ENCODE peak calls at places on chromosomes 3 and 15, in seven cellular contexts. D is hepatocyte, G is bronchial epithelial cell, K is suprapubic skin, L is tibial artery, O is GM06990, I is cardiac muscle cell. A is an unnamed sample. For H3K36me3, the result is how much of the 10 kb centered on the place peaks cover.

GRCh38 chr15:59018833-59019232 is 31.4 kb downstream of the RNF111 start:
- DNase-seq in D (no peak), G (no peak), K (no peak), L (no peak), O (no peak), I (no peak), A (no peak)

GRCh38 chr3:13461169-13462124 is 18.7 kb upstream of the HDAC11 start:
- DNase-seq in D (peak), G (peak), K (no peak), L (no peak), O (peak), I (peak), A (no peak)

GRCh38 chr3:106245400-106245799 is 376.6 kb upstream of the CBLB start:
- DNase-seq in D (no peak), G (no peak), K (no peak), L (no peak), O (no peak), I (no peak), A (no peak)

GRCh38 chr3:149003653-149004305 is 12.4 kb downstream of the GYG1 start:
- DNase-seq in D (no peak), G (peak), K (no peak), L (no peak), O (peak), I (no peak), A (no peak)

GRCh38 chr3:123104550-123104949 is 37.7 kb downstream of the PDIA5 start:
- DNase-seq in D (peak), G (peak), K (no peak), L (no peak), O (no peak), I (peak), A (peak)

GRCh38 chr3:195542691-195543641 is at the start of gene PPP1R2:
- DNase-seq in D (peak), G (peak), K (peak), L (peak), O (peak), I (peak), A (peak)

GRCh38 chr15:67068724-67069400 is 3.5 kb downstream of the SMAD3 start:
- DNase-seq in D (no peak), G (no peak), K (no peak), L (no peak), O (no peak), I (peak), A (no peak)

GRCh38 chr3:157159037-157159761 is 748 bp downstream of the CCNL1 start:
- DNase-seq in D (peak), G (peak), K (peak), L (peak), O (peak), I (peak), A (no peak)

GRCh38 chr15:30985081-30985531 is 6.3 kb downstream of the MTMR10 start:
- DNase-seq in D (no peak), G (peak), K (no peak), L (peak), O (no peak), I (peak), A (no peak)

GRCh38 chr3:134066539-134067310 is 37.0 kb upstream of the SLCO2A1 start:
- DNase-seq in D (peak), G (no peak), K (peak), L (no peak), O (no peak), I (peak), A (no peak)

GRCh38 chr3:21330293-21330692 is 420.7 kb downstream of the ZNF385D start:
- DNase-seq in D (no peak), G (peak), K (no peak), L (no peak), O (no peak), I (peak), A (no peak)

GRCh38 chr3:197335428-197336132 is 37.2 kb upstream of the DLG1 start:
- DNase-seq in D (no peak), G (no peak), K (no peak), L (no peak), O (no peak), I (peak), A (no peak)

GRCh38 chr15:38549222-38549621 is 15.4 kb downstream of the RASGRP1 start:
- DNase-seq in D (no peak), G (peak), K (no peak), L (no peak), O (no peak), I (peak), A (no peak)

GRCh38 chr15:84009616-84010015 is 226.0 kb upstream of the GOLGA6L4 start:
- DNase-seq in D (no peak), G (no peak), K (no peak), L (peak), O (no peak), I (no peak), A (no peak)

GRCh38 chr15:95304116-95304873 is 1026.2 kb upstream of the NR2F2 start:
- DNase-seq in D (peak), G (no peak), K (no peak), L (peak), O (no peak), I (peak), A (no peak)

GRCh38 chr3:66473181-66473580 is 27.6 kb downstream of the LRIG1 start:
- DNase-seq in D (no peak), G (no peak), K (no peak), L (no peak), O (no peak), I (peak), A (no peak)

GRCh38 chr15:38252481-38253311 is at the start of gene SPRED1:
- DNase-seq in D (peak), G (no peak), K (peak), L (peak), O (peak), I (peak), A (no peak)

GRCh38 chr3:114299421-114299820 is 5.6 kb downstream of the TIGIT start:
- DNase-seq in D (peak), G (peak), K (no peak), L (no peak), O (no peak), I (peak), A (no peak)

GRCh38 chr15:94236638-94237037 is 5.3 kb downstream of the MCTP2 start:
- DNase-seq in D (no peak), G (peak), K (no peak), L (no peak), O (no peak), I (no peak), A (no peak)

GRCh38 chr3:32392530-32393302 is 1.1 kb downstream of the CMTM7 start:
- DNase-seq in D (peak), G (peak), K (peak), L (peak), O (no peak), I (peak), A (no peak)

GRCh38 chr15:80611543-80612080 is 83.5 kb upstream of the ABHD17C start:
- DNase-seq in D (no peak), G (no peak), K (no peak), L (no peak), O (no peak), I (no peak), A (no peak)

GRCh38 chr15:49558924-49559323 is 61.7 kb downstream of the FAM227B start:
- DNase-seq in D (no peak), G (peak), K (no peak), L (no peak), O (no peak), I (peak), A (no peak)

GRCh38 chr3:53939081-53939582 is 47.5 kb upstream of the SELENOK start:
- DNase-seq in D (no peak), G (no peak), K (no peak), L (no peak), O (no peak), I (no peak), A (no peak)

GRCh38 chr3:15797600-15798303 is at the start of gene ANKRD28:
- DNase-seq in D (peak), G (peak), K (no peak), L (no peak), O (no peak), I (peak), A (peak)

GRCh38 chr3:77906102-77906709 is 866.3 kb downstream of the ROBO2 start:
- DNase-seq in D (no peak), G (peak), K (no peak), L (no peak), O (no peak), I (no peak), A (no peak)

GRCh38 chr3:155664922-155665695 is 79.8 kb downstream of the PLCH1 start:
- DNase-seq in D (peak), G (peak), K (peak), L (peak), O (no peak), I (peak), A (peak)

GRCh38 chr3:54917862-54918261 is 10.0 kb downstream of the LRTM1 start:
- DNase-seq in D (no peak), G (no peak), K (no peak), L (no peak), O (no peak), I (no peak), A (no peak)

GRCh38 chr3:27976933-27977332 is 254.8 kb upstream of the EOMES start:
- DNase-seq in D (no peak), G (peak), K (no peak), L (peak), O (no peak), I (peak), A (no peak)

GRCh38 chr3:82802501-82802900 is 1041.1 kb upstream of the GBE1 start:
- DNase-seq in D (no peak), G (peak), K (no peak), L (no peak), O (no peak), I (no peak), A (no peak)

GRCh38 chr15:56869573-56869972 is 48.9 kb upstream of the TCF12 start:
- DNase-seq in D (peak), G (peak), K (no peak), L (peak), O (no peak), I (peak), A (no peak)

GRCh38 chr3:128309026-128309425 is 155.7 kb downstream of the EEFSEC start:
- DNase-seq in D (no peak), G (no peak), K (no peak), L (no peak), O (no peak), I (no peak), A (no peak)

GRCh38 chr3:114686624-114687023 is 392.8 kb downstream of the TIGIT start:
- DNase-seq in D (no peak), G (no peak), K (no peak), L (no peak), O (no peak), I (peak), A (no peak)

GRCh38 chr15:39874890-39875549 is 45.0 kb downstream of the GPR176 start:
- DNase-seq in D (peak), G (peak), K (no peak), L (no peak), O (peak), I (peak), A (no peak)

DNA sequence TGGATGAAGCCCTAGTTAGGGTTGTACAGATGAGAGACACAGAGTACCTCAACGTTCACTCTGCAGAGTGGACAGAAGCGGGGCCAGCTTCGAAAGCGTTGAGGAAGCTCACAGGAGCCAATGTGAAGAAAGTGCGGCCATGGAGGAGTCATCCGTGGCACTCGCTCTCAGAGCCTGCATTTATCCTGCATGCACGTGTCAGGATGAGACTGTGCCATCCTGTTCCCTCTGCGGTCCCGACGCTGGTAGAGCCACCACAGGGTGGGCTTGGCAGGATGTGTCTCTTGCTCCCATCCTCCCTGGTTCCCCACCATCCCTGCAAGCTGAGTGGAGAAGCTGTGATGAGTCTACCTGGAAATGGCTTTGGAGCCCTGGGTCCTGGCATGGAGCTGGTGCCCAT is 39.3 kb downstream of the KLHL25 start:
- DNase-seq in D (no peak), G (no peak), K (peak), L (no peak), O (no peak), I (no peak), A (no peak)
- H3K36me3 ChIP-seq in D (under half), G (under half), K (under half), L (under half), O (under half), I (under half), A (under half)

DNA sequence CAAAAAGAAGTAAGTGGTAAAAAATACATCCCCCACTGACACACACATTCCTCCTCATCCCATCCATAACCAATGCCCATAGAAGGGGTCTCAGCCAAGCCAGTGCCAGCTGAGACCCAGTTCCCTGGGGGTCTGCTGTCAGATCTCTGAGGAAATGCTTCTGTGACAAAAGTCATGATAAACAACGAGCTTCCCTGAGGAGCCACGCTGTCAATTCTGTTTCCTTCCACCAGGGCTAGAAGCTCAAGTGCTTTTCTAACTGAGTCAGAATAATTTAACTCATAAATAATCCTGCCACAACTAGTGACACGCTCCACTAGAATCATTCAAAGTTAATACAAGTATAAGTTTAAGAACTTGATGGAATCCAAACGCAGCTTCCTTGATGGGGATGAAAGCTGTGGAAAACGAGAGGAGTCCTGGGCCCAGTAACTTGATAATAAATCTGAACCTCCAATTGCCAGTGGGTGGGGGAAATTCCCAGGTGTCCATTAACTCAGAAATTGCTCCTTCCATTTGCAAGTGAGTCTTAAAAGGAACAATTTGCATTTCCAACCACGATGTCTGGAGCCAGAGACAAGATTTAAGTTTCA is 348.7 kb upstream of the LMCD1 start:
- DNase-seq in D (no peak), G (no peak), K (no peak), L (no peak), O (no peak), I (no peak), A (no peak)
- TF ChIP-seq CTCF in D (no peak), G (no peak), K (no peak), L (no peak), O (no peak), I (no peak), A (no peak)

DNA sequence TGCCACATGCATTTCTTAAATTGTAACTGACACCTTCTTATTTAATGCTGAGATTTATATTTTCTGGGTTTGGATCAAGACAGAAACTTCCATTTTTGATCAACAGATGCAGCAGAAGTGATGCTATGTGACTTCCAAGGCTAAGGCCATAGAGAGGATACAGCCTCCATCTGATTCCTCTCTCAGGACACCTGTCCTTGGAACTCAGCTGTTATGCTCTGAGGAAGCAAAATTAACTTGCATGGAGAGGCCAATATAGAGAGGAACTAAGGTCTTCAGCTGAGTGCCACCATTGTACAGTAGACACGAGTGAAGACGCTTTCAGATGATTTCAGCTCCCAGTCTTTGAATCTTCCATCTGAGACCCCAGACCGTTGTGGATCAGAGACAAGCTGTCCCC is 296.9 kb upstream of the TBL1XR1 start:
- DNase-seq in D (no peak), G (no peak), K (no peak), L (no peak), O (no peak), I (no peak), A (no peak)
- H3K4me3 ChIP-seq in D (no peak), G (no peak), K (no peak), L (no peak), O (no peak), I (no peak), A (no peak)

GRCh38 chr3:119934250-119934649 is 152.3 kb downstream of the NR1I2 start:
- DNase-seq in D (no peak), G (no peak), K (no peak), L (no peak), O (no peak), I (no peak), A (no peak)
- H3K36me3 ChIP-seq in D (under half), G (under half), K (under half), L (under half), O (under half), I (under half), A (under half)

GRCh38 chr3:44020178-44020577 is 221.5 kb upstream of the TOPAZ1 start:
- DNase-seq in D (no peak), G (no peak), K (no peak), L (no peak), O (no peak), I (no peak), A (no peak)

GRCh38 chr3:44024194-44024593 is 217.5 kb upstream of the TOPAZ1 start:
- DNase-seq in D (no peak), G (no peak), K (no peak), L (no peak), O (no peak), I (no peak), A (no peak)

GRCh38 chr3:44026224-44026865 is 215.3 kb upstream of the TOPAZ1 start:
- DNase-seq in D (no peak), G (peak), K (no peak), L (no peak), O (no peak), I (no peak), A (no peak)

GRCh38 chr3:44019736-44020135 is 221.9 kb upstream of the TOPAZ1 start:
- DNase-seq in D (no peak), G (no peak), K (no peak), L (no peak), O (no peak), I (no peak), A (no peak)

DNA sequence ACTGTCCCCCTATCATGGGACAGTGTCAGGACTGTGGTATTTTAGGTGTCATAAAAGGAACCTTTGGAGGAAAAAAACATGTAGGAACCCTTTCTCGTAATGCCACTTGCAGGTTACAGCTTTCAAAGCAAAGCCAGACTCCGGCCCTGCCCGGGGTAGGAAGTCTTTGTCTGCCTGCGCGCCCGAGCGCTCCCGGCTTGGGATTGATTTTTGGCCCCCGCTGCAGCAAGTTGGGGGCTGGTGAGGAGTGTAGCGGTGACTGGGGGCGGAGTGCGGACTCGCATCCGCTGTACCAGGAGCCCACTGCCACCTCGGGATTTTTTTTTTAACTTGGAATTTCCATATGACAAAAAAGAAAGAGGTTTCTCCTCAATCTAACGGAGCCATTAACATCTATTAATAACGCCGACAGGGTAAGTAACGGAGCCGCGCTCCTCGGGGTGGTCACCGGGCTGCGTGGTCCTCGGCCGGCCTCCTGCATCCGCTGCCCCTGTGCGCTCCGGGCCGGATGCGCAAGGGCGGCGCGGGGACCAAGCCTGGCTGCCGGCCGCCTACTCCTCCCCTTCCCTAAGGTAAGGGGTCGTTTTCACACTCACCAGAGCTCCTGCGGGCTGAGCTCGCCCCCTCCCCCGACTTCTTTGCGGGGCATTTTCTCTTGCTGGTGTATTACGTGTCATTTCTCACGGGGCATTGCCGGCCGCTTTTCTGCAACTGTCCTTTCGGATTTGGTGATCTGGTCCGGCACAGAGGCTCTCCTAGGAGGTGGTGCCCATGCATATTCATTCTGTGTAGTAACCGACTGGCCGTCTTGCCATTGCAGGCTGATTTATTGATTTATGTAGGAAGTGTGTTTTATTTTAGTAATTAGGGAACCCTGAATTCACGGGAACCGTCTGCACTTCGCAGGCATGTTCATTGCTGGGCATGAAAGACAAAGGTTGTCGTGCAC is 219.8 kb upstream of the TOPAZ1 start:
- DNase-seq in D (no peak), G (no peak), K (no peak), L (no peak), O (no peak), I (no peak), A (no peak)
- TF ChIP-seq CTCF in D (no peak), G (no peak), K (no peak), L (no peak), O (no peak), I (no peak), A (no peak)

GRCh38 chr3:152375546-152375945 is 106.8 kb downstream of the MBNL1 start:
- DNase-seq in D (no peak), G (no peak), K (no peak), L (no peak), O (no peak), I (peak), A (no peak)
- H3K4me3 ChIP-seq in D (no peak), G (no peak), K (no peak), L (no peak), O (no peak), I (no peak), A (no peak)

GRCh38 chr3:4224331-4224730 is 78.8 kb upstream of the SETMAR start:
- DNase-seq in D (no peak), G (no peak), K (no peak), L (no peak), O (no peak), I (no peak), A (no peak)
- H3K36me3 ChIP-seq in D (under half), G (under half), K (under half), L (under half), O (under half), I (under half), A (under half)